ENCODE peak calls at places on chromosome 5, in eight cellular contexts. I is AG09309, J is SK-N-SH, R is upper lobe of right lung, L is tibial artery, X is left ventricle myocardium inferior, A is heart right ventricle, N is stomach. V is an unnamed sample.
A peak's percentile ranks its signal among the peaks of the same experiment; 100 is the strongest.

GRCh38 chr5:172902497-172903472 is 56.4 kb upstream of the RPL26L1 start:
- DNase-seq in I (peak; percentile 92), J (peak; percentile 72), R (peak; percentile 93), L (peak; percentile 79), X (peak; percentile 81), A (peak; percentile 82), N (peak; percentile 76), V (peak; percentile 83)

GRCh38 chr5:150077996-150078801 is 8.2 kb downstream of the CSF1R start:
- DNase-seq in I (no peak), J (peak; percentile 7), R (no peak), L (no peak), X (no peak), A (no peak), N (peak; percentile 17), V (no peak)

GRCh38 chr5:140575309-140575708 is 10.7 kb downstream of the SLC35A4 start:
- DNase-seq in I (no peak), J (no peak), R (peak; percentile 87), L (peak; percentile 61), X (peak; percentile 49), A (peak; percentile 52), N (peak; percentile 55), V (peak; percentile 63)

GRCh38 chr5:91018712-91019371 is 364.3 kb downstream of the ARRDC3 start:
- DNase-seq in I (no peak), J (no peak), R (no peak), L (no peak), X (no peak), A (no peak), N (no peak), V (no peak)

GRCh38 chr5:56339732-56340131 is 106.6 kb upstream of the ANKRD55 start:
- DNase-seq in I (no peak), J (no peak), R (no peak), L (no peak), X (no peak), A (no peak), N (no peak), V (no peak)

GRCh38 chr5:80566711-80567259 is 3.3 kb downstream of the ANKRD34B start:
- DNase-seq in I (no peak), J (no peak), R (no peak), L (no peak), X (no peak), A (no peak), N (no peak), V (no peak)

GRCh38 chr5:122780296-122780695 is 5.4 kb downstream of the SNX2 start:
- DNase-seq in I (no peak), J (no peak), R (no peak), L (no peak), X (no peak), A (no peak), N (no peak), V (no peak)

GRCh38 chr5:166865206-166865605 is 1426.2 kb upstream of the WWC1 start:
- DNase-seq in I (no peak), J (no peak), R (no peak), L (no peak), X (no peak), A (no peak), N (no peak), V (no peak)

GRCh38 chr5:96597441-96598020 is 64.6 kb upstream of the CAST start:
- DNase-seq in I (no peak), J (no peak), R (no peak), L (no peak), X (no peak), A (no peak), N (no peak), V (no peak)

GRCh38 chr5:151890299-151890698 is 34.4 kb downstream of the GLRA1 start:
- DNase-seq in I (no peak), J (no peak), R (no peak), L (no peak), X (no peak), A (no peak), N (no peak), V (no peak)

GRCh38 chr5:7902201-7902600 is 33.3 kb downstream of the MTRR start:
- DNase-seq in I (no peak), J (no peak), R (no peak), L (no peak), X (no peak), A (no peak), N (no peak), V (no peak)

GRCh38 chr5:94423411-94423810 is 195.0 kb downstream of the KIAA0825 start:
- DNase-seq in I (no peak), J (no peak), R (no peak), L (no peak), X (no peak), A (no peak), N (no peak), V (no peak)

GRCh38 chr5:168193518-168194240 is 97.8 kb upstream of the WWC1 start:
- DNase-seq in I (no peak), J (no peak), R (no peak), L (no peak), X (no peak), A (no peak), N (no peak), V (no peak)

GRCh38 chr5:150510460-150511263 is 2.7 kb downstream of the NDST1 start:
- DNase-seq in I (no peak), J (peak; percentile 44), R (no peak), L (no peak), X (no peak), A (no peak), N (peak; percentile 80), V (no peak)

GRCh38 chr5:116013207-116013777 is 19.0 kb upstream of the ARL14EPL start:
- DNase-seq in I (no peak), J (no peak), R (no peak), L (no peak), X (no peak), A (no peak), N (no peak), V (no peak)

GRCh38 chr5:133825631-133826289 is 142.7 kb downstream of the C5orf15 start:
- DNase-seq in I (no peak), J (peak; percentile 68), R (no peak), L (no peak), X (no peak), A (peak; percentile 29), N (no peak), V (no peak)

GRCh38 chr5:41908374-41909079 is 4.4 kb downstream of the RIMOC1 start:
- DNase-seq in I (peak; percentile 55), J (no peak), R (no peak), L (no peak), X (no peak), A (no peak), N (no peak), V (no peak)

DNA sequence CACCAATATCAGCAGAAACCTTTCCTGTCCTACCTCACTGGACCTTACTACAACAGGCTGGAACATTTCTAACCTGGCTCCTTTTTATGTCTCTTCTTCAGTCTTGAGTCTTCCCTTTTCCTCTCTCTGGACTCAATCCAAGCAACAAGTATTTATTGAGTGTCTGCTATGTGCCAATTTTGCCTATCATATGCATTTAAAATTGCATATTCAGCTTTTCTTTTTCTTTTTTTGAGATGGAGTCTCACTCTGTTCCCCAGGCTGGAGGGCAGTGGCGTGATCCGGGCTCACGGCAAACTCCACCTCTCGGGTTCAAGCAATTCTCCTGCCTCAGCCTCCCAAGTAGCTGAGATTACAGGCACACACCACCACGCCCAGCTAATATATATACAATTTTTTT is 65.8 kb downstream of the MEIKIN start:
- DNase-seq in I (no peak), J (no peak), R (no peak), L (no peak), X (no peak), A (no peak), N (no peak), V (no peak)
- H3K4me3 ChIP-seq in I (no peak overlapping the region), J (no peak overlapping the region), R (no peak overlapping the region), L (no peak overlapping the region), X (no peak overlapping the region), A (no peak overlapping the region), N (no peak overlapping the region), V (no peak overlapping the region)

GRCh38 chr5:81853005-81853357 is 102.1 kb upstream of the SSBP2 start:
- DNase-seq in I (no peak), J (no peak), R (no peak), L (no peak), X (no peak), A (no peak), N (no peak), V (no peak)
- H3K4me3 ChIP-seq in I (no peak overlapping the region), J (peak overlapping the region; percentile 4), R (no peak overlapping the region), L (no peak overlapping the region), X (peak overlapping the region; percentile 68), A (peak overlapping the region; percentile 59), N (no peak overlapping the region), V (peak overlapping the region; percentile 60)

GRCh38 chr5:14184082-14184481 is 40.9 kb downstream of the TRIO start:
- DNase-seq in I (no peak), J (no peak), R (no peak), L (no peak), X (no peak), A (no peak), N (no peak), V (no peak)

GRCh38 chr5:14187157-14187556 is 44.0 kb downstream of the TRIO start:
- DNase-seq in I (no peak), J (no peak), R (no peak), L (no peak), X (no peak), A (no peak), N (no peak), V (no peak)

GRCh38 chr5:14186132-14186830 is 43.1 kb downstream of the TRIO start:
- DNase-seq in I (no peak), J (no peak), R (no peak), L (no peak), X (no peak), A (no peak), N (no peak), V (no peak)

GRCh38 chr5:14184725-14185124 is 41.6 kb downstream of the TRIO start:
- DNase-seq in I (no peak), J (no peak), R (no peak), L (no peak), X (no peak), A (no peak), N (no peak), V (no peak)

DNA sequence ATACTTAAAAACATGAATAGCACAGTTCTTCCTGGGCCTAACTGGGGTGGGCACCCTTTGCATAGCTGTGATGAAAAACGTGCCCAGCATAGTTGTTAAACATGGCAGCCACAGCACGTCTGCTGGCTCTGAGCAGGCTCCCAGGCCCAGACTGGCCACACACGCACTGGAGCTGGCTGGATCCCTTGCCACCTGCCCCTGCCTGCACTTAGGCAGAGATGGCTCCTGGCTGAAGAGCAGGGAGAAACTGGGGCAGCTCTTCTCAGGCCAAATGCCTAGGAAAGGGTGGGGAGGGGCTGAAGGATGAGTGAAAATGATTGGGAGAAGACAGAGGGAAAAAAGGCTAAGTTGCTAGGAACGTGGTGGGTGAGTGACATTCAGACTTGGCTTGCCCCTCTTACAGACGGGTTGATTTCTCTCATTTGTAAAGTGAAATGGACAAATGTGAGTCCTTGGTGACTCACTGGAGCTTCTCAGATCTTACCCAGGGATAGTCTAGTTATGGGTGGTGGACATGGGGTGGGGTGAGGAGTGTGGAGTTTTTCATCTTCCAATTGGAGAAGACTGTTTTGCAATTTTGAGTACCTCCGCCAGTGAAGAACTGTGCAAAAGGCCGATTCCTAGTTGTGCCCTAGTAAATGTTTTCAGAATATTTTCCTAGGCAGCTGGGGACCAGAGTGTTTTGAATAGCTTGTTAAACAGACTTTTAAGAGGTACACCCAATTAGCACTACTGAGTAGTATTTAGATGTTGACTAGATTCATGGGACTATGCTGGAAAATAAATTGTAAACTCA is 42.4 kb downstream of the TRIO start:
- DNase-seq in I (no peak), J (no peak), R (no peak), L (no peak), X (no peak), A (peak; percentile 25), N (no peak), V (peak; percentile 15)
- H3K4me3 ChIP-seq in I (no peak overlapping the region), J (peak overlapping the region; percentile 24), R (no peak overlapping the region), L (no peak overlapping the region), X (no peak overlapping the region), A (no peak overlapping the region), N (no peak overlapping the region), V (no peak overlapping the region)

GRCh38 chr5:23930985-23931384 is 423.6 kb downstream of the PRDM9 start:
- DNase-seq in I (no peak), J (no peak), R (no peak), L (no peak), X (no peak), A (no peak), N (no peak), V (no peak)
- H3K4me3 ChIP-seq in I (no peak overlapping the region), J (no peak overlapping the region), R (no peak overlapping the region), L (no peak overlapping the region), X (no peak overlapping the region), A (no peak overlapping the region), N (no peak overlapping the region), V (no peak overlapping the region)